ENCODE peak calls at places on chromosomes 7 and 10, in eight cellular contexts. V is HepG2, K is NB4, N is A549, E is H1, Z is GM12878, P is HCT116, Y is K562. Q is an unnamed sample.

GRCh38 chr7:29457141-29457561 is 106.5 kb upstream of the PRR15 start:
- DNase-seq in K (no peak), Y (no peak), V (no peak), N (no peak), P (no peak), Z (no peak), E (no peak), Q (no peak)

GRCh38 chr7:104444019-104444418 is 115.6 kb downstream of the LHFPL3 start:
- DNase-seq in V (no peak), P (no peak), Y (no peak), K (no peak), Z (no peak), N (no peak), E (no peak), Q (no peak)

GRCh38 chr7:28169166-28169713 is 11.4 kb downstream of the JAZF1 start:
- DNase-seq in N (no peak), Y (no peak), K (no peak), E (no peak), Z (no peak), V (no peak), P (no peak), Q (no peak)

GRCh38 chr7:103446046-103446520 is at the start of gene SLC26A5:
- DNase-seq in Y (peak), V (no peak), P (no peak), Z (no peak), N (no peak), K (no peak), E (no peak), Q (no peak)

GRCh38 chr7:135508853-135509588 is 881 bp downstream of the CNOT4 start:
- DNase-seq in V (peak), N (peak), P (no peak), E (no peak), Y (peak), Z (peak), K (peak), Q (peak)

GRCh38 chr7:107946451-107946850 is 55.5 kb downstream of the DLD start:
- DNase-seq in K (no peak), E (no peak), Y (no peak), P (no peak), N (no peak), Z (no peak), V (no peak), Q (no peak)

GRCh38 chr10:46286991-46287693 is at the start of gene ANTXRL:
- DNase-seq in V (no peak), Z (no peak), N (no peak), K (no peak), P (no peak), Y (peak), E (no peak), Q (no peak)

GRCh38 chr7:115217373-115217772 is 295.5 kb downstream of the MDFIC start:
- DNase-seq in Y (no peak), P (no peak), N (no peak), K (no peak), V (no peak), Z (no peak), E (no peak), Q (peak)

GRCh38 chr10:97153276-97153850 is 32.4 kb downstream of the SLIT1 start:
- DNase-seq in Z (no peak), E (no peak), V (no peak), N (no peak), P (no peak), K (no peak), Y (no peak), Q (no peak)

GRCh38 chr10:73791871-73792400 is 6.5 kb downstream of the ZSWIM8 start:
- DNase-seq in Z (no peak), Y (no peak), E (no peak), V (no peak), N (no peak), K (no peak), P (no peak), Q (no peak)

GRCh38 chr10:72342911-72343310 is 11.8 kb downstream of the DNAJB12 start:
- DNase-seq in E (no peak), N (no peak), Y (no peak), P (no peak), V (no peak), Z (no peak), K (no peak), Q (no peak)

GRCh38 chr10:101625821-101626412 is 37.8 kb downstream of the DPCD start:
- DNase-seq in Z (no peak), N (no peak), P (no peak), E (no peak), Y (no peak), K (peak), V (no peak), Q (no peak)
- TF ChIP-seq MAX in Z (no peak), N (no peak), P (no peak), E (no peak), Y (no peak), K (no peak), V (no peak), Q (no peak)

GRCh38 chr7:69598081-69598486 is at the start of gene AUTS2:
- DNase-seq in E (peak), Z (no peak), N (peak), P (no peak), V (peak), Y (peak), K (peak), Q (peak)

GRCh38 chr7:69599879-69600764 is 1.8 kb downstream of the AUTS2 start:
- DNase-seq in Y (no peak), V (no peak), Z (no peak), E (no peak), N (no peak), P (no peak), K (peak), Q (no peak)

GRCh38 chr7:69599211-69599878 is 1.1 kb downstream of the AUTS2 start:
- DNase-seq in Z (no peak), K (peak), V (no peak), N (peak), E (peak), P (no peak), Y (no peak), Q (no peak)

GRCh38 chr7:69597278-69598076 is 798 bp upstream of the AUTS2 start:
- DNase-seq in P (no peak), V (no peak), E (peak), N (peak), Z (no peak), Y (no peak), K (peak), Q (peak)

DNA sequence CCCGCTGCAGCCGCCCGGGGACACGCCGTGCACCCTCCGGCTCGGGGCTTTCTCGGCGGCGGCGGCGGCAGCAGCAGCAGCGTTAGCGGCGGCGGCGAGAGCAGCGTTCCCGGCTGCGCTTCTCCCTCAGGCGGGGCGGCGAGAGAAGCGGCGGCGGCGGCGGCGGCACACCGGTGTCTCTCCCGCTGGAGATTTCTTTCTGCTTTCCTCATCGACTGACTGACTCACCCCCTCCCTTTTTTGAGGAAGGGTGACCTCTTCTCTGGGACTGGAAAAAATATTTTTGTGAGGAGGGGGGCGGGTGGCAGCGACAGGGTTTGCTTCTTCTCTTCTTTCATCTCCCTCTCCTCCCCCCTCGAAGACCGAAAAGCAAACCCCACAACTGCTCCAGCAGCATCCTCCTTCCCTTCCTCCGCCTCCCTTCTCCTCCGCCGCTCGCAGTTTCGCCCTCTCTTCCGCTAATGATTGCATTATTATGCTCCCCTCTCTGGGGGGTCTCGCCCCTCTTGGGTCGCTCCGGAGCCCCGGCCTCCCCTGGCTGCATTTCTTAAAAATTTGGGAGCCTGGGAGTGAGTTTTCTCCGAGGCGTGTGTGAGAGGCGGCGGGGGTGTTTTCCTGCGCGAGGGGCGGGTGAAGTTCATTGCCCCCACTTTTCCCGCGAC is 343 bp downstream of the AUTS2 start:
- DNase-seq in N (peak), V (no peak), E (no peak), P (no peak), K (peak), Y (no peak), Z (no peak), Q (no peak)
- TF ChIP-seq POLR2A in N (no peak), V (no peak), E (no peak), P (no peak), K (no peak), Y (no peak), Z (no peak), Q (no peak)

GRCh38 chr10:86960863-86961434 is 2.5 kb downstream of the SNCG start:
- DNase-seq in P (no peak), K (no peak), Y (no peak), E (no peak), Z (no peak), V (no peak), N (no peak), Q (no peak)

GRCh38 chr10:86959737-86960002 is 1.3 kb downstream of the SNCG start:
- DNase-seq in Y (no peak), E (no peak), V (no peak), P (no peak), Z (no peak), N (no peak), K (no peak), Q (no peak)

GRCh38 chr10:86958831-86959736 is 685 bp downstream of the SNCG start:
- DNase-seq in P (peak), Z (no peak), N (peak), K (peak), V (peak), E (peak), Y (peak), Q (peak)

GRCh38 chr10:86961481-86962091 is 3.2 kb downstream of the SNCG start:
- DNase-seq in E (no peak), P (no peak), Z (no peak), Y (no peak), V (no peak), K (no peak), N (no peak), Q (no peak)

GRCh38 chr10:86960003-86960862 is 1.8 kb downstream of the SNCG start:
- DNase-seq in K (peak), Y (peak), N (no peak), Z (peak), P (peak), V (peak), E (peak), Q (peak)
- TF ChIP-seq MAX in K (peak), Y (peak), N (peak), Z (peak), P (no peak), V (peak), E (peak), Q (peak)

GRCh38 chr7:151868805-151869188 is 8.1 kb downstream of the PRKAG2 start:
- DNase-seq in Y (no peak), P (no peak), Z (no peak), N (no peak), V (no peak), K (no peak), E (no peak), Q (no peak)
- TF ChIP-seq POLR2A in Y (no peak), P (no peak), Z (no peak), N (no peak), V (no peak), K (no peak), E (no peak), Q (no peak)

DNA sequence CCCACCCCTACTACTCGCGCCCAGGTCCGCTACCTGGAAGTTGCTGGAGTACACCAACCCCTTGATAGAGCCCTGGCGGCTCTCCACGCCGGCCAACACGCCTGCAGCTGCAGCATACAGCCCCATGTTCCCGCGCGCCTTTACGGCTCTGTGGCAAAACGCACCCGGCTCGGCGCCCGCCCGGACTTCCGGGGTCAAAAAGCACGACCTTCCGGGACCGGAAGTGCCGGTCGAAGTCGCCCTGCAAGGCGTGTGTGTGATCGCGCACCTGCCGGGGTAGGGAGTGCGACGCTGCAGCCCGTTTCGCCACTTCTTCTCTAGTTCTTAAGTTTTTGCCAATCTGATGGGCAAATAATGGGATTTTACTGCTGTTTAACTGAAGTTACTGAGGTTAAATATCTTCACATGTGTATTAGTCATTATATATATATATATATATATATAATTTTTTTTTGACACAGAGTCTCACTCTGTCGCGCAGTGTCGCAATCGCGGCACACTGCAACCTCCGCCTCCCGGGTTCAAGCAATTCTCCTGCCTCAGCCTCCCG is at the start of gene NSUN5:
- DNase-seq in E (peak), V (peak), N (peak), K (peak), Y (peak), Z (peak), P (peak), Q (peak)
- TF ChIP-seq MAX in E (peak), V (peak), N (peak), K (peak), Y (peak), Z (peak), P (peak), Q (no peak)

GRCh38 chr7:69768986-69769595 is 170.8 kb downstream of the AUTS2 start:
- DNase-seq in P (no peak), V (no peak), E (no peak), Z (no peak), N (no peak), K (no peak), Y (no peak), Q (no peak)
- TF ChIP-seq POLR2A in P (no peak), V (no peak), E (no peak), Z (no peak), N (no peak), K (no peak), Y (no peak), Q (no peak)

GRCh38 chr7:130228840-130229239 is 21.2 kb downstream of the SSMEM1 start:
- DNase-seq in N (no peak), P (no peak), K (peak), Z (no peak), E (no peak), Y (no peak), V (no peak), Q (no peak)
- TF ChIP-seq MAX in N (no peak), P (no peak), K (no peak), Z (no peak), E (no peak), Y (no peak), V (no peak), Q (no peak)

GRCh38 chr7:155644178-155644970 is at the start of gene RBM33:
- DNase-seq in N (peak), E (peak), Z (peak), Y (peak), P (peak), K (peak), V (peak), Q (peak)
- TF ChIP-seq POLR2A in N (peak), E (peak), Z (peak), Y (peak), P (peak), K (peak), V (peak), Q (peak)

GRCh38 chr10:2623675-2624274 is 443.6 kb upstream of the PFKP start:
- DNase-seq in P (no peak), K (no peak), E (no peak), Y (no peak), N (no peak), Z (no peak), V (no peak), Q (no peak)
- TF ChIP-seq MAX in P (no peak), K (no peak), E (no peak), Y (no peak), N (no peak), Z (no peak), V (no peak), Q (no peak)